ENCODE peak calls at places on chromosome 12, in five cellular contexts. W is endothelial cell, O is IMR-90, H is WERI-Rb-1, U is lower leg skin. G is an unnamed sample.

GRCh38 chr12:69972136-69972535 is 147.1 kb downstream of the MYRFL start:
- DNase-seq in W (no peak), U (no peak), H (no peak), O (no peak), G (no peak)

GRCh38 chr12:57491393-57492280 is 3.8 kb downstream of the MARS1 start:
- DNase-seq in O (no peak), W (no peak), U (no peak), H (no peak), G (no peak)

GRCh38 chr12:49369723-49370145 is 2.5 kb downstream of the SPATS2 start:
- DNase-seq in H (peak; percentile 18), W (peak; percentile 41), U (no peak), O (peak; percentile 54), G (no peak)

GRCh38 chr12:52402873-52403510 is 3.1 kb downstream of the KRT82 start:
- DNase-seq in O (no peak), U (no peak), W (no peak), H (no peak), G (no peak)

GRCh38 chr12:53729659-53730058 is 2.4 kb upstream of the CALCOCO1 start:
- DNase-seq in U (no peak), W (no peak), H (no peak), O (no peak), G (no peak)

GRCh38 chr12:1799068-1799881 is 21.1 kb upstream of the LRTM2 start:
- DNase-seq in O (no peak), H (peak; percentile 5), U (peak; percentile 84), W (no peak), G (no peak)

GRCh38 chr12:79250186-79250585 is 385.6 kb downstream of the SYT1 start:
- DNase-seq in H (no peak), O (peak; percentile 87), U (no peak), W (no peak), G (no peak)

GRCh38 chr12:13203028-13203922 is 6.7 kb downstream of the EMP1 start:
- DNase-seq in W (peak; percentile 47), O (no peak), H (peak; percentile 73), U (peak; percentile 95), G (no peak)

GRCh38 chr12:99767809-99768208 is 120.3 kb downstream of the GARIN6 start:
- DNase-seq in H (no peak), U (no peak), O (peak; percentile 11), W (no peak), G (no peak)

GRCh38 chr12:107779077-107779840 is 4.8 kb downstream of the ASCL4 start:
- DNase-seq in H (no peak), W (no peak), U (no peak), O (no peak), G (no peak)

GRCh38 chr12:12465522-12465921 is 97.1 kb downstream of the DUSP16 start:
- DNase-seq in U (no peak), W (no peak), H (no peak), O (no peak), G (no peak)

GRCh38 chr12:26869908-26870459 is 37.0 kb upstream of the ITPR2 start:
- DNase-seq in H (no peak), O (no peak), U (no peak), W (no peak), G (no peak)

GRCh38 chr12:117226505-117226904 is 36.2 kb upstream of the FBXO21 start:
- DNase-seq in H (no peak), U (no peak), O (no peak), W (no peak), G (no peak)

GRCh38 chr12:47870175-47870781 is 34.5 kb downstream of the VDR start:
- DNase-seq in H (peak; percentile 56), U (no peak), W (peak; percentile 54), O (no peak), G (no peak)

GRCh38 chr12:102740157-102741032 is 176.6 kb downstream of the PAH start:
- DNase-seq in W (peak; percentile 6), O (peak; percentile 36), H (no peak), U (no peak), G (no peak)

DNA sequence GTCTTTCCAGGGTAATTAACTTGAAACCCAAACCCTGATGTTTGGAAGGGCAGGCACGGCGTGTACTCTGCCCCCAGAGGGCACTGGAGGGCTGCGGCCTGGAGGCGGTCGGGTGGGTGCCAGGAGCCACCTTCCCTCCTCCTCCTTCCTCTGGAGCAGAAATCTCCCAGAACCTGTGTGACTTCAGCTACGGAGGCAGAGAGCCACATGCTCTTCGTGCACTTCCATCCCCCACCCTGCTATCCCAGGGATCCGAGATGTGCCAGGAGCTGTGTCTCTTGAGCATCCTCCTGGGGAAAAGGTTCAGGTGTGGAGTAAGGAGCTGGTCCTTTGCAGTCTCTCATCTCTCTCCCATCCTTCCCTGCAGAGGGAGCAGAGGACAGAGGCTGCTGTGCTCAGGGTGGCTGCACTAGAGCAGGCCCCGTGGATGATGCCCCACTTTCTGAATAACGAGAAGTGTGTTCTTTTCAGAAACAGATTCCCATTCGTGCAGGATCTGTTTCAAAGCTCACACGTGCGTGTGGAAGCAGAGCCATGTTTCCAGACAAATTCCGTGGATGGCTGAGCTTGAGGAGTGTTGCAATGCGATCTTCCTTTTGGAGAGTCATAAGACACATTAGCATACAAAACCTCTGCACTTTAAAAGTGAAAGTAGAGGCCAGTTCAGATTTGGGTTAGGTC is 162.9 kb downstream of the ADGRD1 start:
- DNase-seq in O (no peak), U (no peak), H (peak; percentile 70), W (peak; percentile 61), G (no peak)
- TF ChIP-seq CTCF in O (no peak), U (no peak), H (peak; percentile 89), W (no peak), G (no peak)

DNA sequence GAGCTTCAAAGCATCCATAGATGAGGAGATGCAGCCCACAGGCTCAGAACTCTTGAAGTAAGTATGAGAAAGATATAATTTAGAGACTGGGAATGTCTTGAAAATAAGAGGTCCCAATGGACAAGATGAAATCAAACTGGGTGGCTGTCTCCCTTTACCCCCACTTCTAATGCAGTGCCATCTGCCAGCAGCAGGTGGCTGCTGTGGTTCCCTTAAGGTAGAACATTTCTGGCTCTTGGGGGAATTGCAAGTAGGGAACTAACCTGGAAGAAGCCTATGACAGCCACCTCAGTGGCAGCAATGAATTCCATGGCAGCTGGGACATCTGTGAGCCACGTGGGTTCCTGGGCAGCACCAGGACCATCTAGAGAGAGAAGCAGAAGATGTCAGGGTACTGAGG is 648 bp downstream of the ERP27 start:
- DNase-seq in U (no peak), W (no peak), H (peak; percentile 32), O (no peak), G (no peak)
- TF ChIP-seq CTCF in U (no peak), W (peak; percentile 36), H (peak; percentile 40), O (peak; percentile 8), G (no peak)

GRCh38 chr12:56257491-56258067 is 605 bp downstream of the ANKRD52 start:
- DNase-seq in W (peak; percentile 36), O (peak; percentile 11), H (peak; percentile 69), U (peak; percentile 86), G (no peak)

GRCh38 chr12:56257071-56257470 is 1.1 kb downstream of the ANKRD52 start:
- DNase-seq in W (no peak), H (no peak), O (no peak), U (no peak), G (no peak)

GRCh38 chr12:56256326-56256960 is 1.7 kb downstream of the ANKRD52 start:
- DNase-seq in H (no peak), U (no peak), W (no peak), O (peak; percentile 46), G (no peak)

GRCh38 chr12:56258820-56259183 is 618 bp upstream of the ANKRD52 start:
- DNase-seq in U (no peak), W (no peak), H (no peak), O (no peak), G (no peak)

GRCh38 chr12:56258068-56258819 is at the start of gene ANKRD52:
- DNase-seq in H (peak; percentile 67), W (peak; percentile 84), O (peak; percentile 71), U (peak; percentile 93), G (peak; percentile 89)
- TF ChIP-seq CTCF in H (peak; percentile 77), W (peak; percentile 84), O (peak; percentile 82), U (no peak), G (peak; percentile 28)

GRCh38 chr12:74111688-74112360 is 425.8 kb upstream of the ATXN7L3B start:
- DNase-seq in H (peak; percentile 64), O (no peak), W (peak; percentile 66), U (no peak), G (no peak)
- TF ChIP-seq CTCF in H (peak; percentile 75), O (no peak), W (peak; percentile 42), U (no peak), G (no peak)

GRCh38 chr12:27967551-27968054 is 4.9 kb downstream of the PTHLH start:
- DNase-seq in W (no peak), H (no peak), U (no peak), O (peak; percentile 29), G (no peak)
- TF ChIP-seq CTCF in W (no peak), H (no peak), U (no peak), O (no peak), G (no peak)

DNA sequence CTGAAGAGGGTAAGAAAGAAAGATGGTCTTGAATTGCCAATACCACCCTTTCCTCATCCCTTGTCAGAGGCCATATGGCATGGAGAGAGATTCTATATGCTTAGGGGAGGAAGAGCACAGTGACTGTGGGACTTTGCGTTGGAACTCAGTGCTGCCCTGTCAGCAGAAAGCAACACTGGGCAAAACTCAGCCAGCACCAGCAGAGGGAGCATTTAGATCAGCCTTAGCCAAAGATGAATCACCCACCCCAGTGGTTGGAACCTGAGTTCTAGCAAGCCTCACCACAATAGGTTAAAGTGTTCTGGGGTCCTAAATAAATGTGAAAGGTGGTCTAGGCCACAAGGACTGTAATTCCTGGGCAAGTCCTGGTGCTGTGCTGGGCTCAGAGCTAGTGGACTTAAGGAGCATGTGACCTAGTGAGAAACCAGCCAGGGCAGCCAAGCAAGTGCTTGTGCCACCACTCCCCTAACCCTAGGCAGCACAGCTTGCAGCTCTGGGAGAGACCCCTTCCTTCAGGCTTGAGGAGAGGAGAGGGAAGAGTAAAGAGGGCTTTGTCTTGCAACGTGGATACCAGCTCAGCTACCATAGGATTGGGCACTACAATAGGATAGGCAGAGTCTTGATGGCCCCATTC is 11.4 kb upstream of the BCAT1 start:
- DNase-seq in W (peak; percentile 61), H (peak; percentile 49), U (no peak), O (peak; percentile 72), G (no peak)
- TF ChIP-seq CTCF in W (peak; percentile 40), H (peak; percentile 85), U (no peak), O (peak; percentile 82), G (no peak)

GRCh38 chr12:39628836-39629235 is 9.2 kb upstream of the ABCD2 start:
- DNase-seq in W (no peak), H (no peak), O (no peak), U (no peak), G (no peak)

GRCh38 chr12:39627914-39628313 is 8.3 kb upstream of the ABCD2 start:
- DNase-seq in U (no peak), W (no peak), H (no peak), O (no peak), G (no peak)

GRCh38 chr12:39638178-39638577 is 18.6 kb upstream of the ABCD2 start:
- DNase-seq in W (no peak), H (no peak), U (no peak), O (no peak), G (no peak)

GRCh38 chr12:39632670-39633069 is 13.1 kb upstream of the ABCD2 start:
- DNase-seq in O (no peak), U (no peak), W (no peak), H (no peak), G (no peak)
- TF ChIP-seq CTCF in O (no peak), U (no peak), W (no peak), H (no peak), G (no peak)

GRCh38 chr12:5171701-5172100 is 128.0 kb downstream of the KCNA5 start:
- DNase-seq in O (peak; percentile 77), U (no peak), H (peak; percentile 40), W (peak; percentile 54), G (no peak)
- TF ChIP-seq CTCF in O (peak; percentile 82), U (no peak), H (peak; percentile 69), W (peak; percentile 58), G (no peak)

G was measured in activated B cell treated with CpG ODN at 0.5 μM for 24 hours.